ENCODE peak calls at places on chromosomes 5 and 9, in five cellular contexts. I is GM12865; B is posterior vena cava; O is activated CD4-positive, alpha-beta T cell treated with anti-CD3 and anti-CD28 coated beads for 36 hours; L is effector memory CD4-positive, alpha-beta T cell. V is an unnamed sample.

GRCh38 chr9:69070201-69070600 is 34.6 kb downstream of the FXN start:
- DNase-seq in I (no peak), B (no peak), O (no peak), L (no peak), V (no peak)

GRCh38 chr5:147073098-147073497 is 161.7 kb upstream of the STK32A start:
- DNase-seq in I (no peak), B (no peak), O (no peak), L (no peak), V (no peak)

GRCh38 chr5:162334944-162335343 is 267.4 kb downstream of the GABRG2 start:
- DNase-seq in I (peak; percentile 1), B (no peak), O (no peak), L (no peak), V (no peak)

GRCh38 chr5:143142596-143143435 is 260.7 kb downstream of the NR3C1 start:
- DNase-seq in I (no peak), B (no peak), O (no peak), L (no peak), V (no peak)

GRCh38 chr5:52134013-52134650 is 653.6 kb upstream of the ITGA1 start:
- DNase-seq in I (no peak), B (no peak), O (no peak), L (no peak), V (no peak)

GRCh38 chr5:132416306-132417009 is 46.9 kb downstream of the SLC22A5 start:
- DNase-seq in I (no peak), B (no peak), O (no peak), L (no peak), V (no peak)

GRCh38 chr5:111739423-111739822 is 17.6 kb downstream of the NREP start:
- DNase-seq in I (no peak), B (no peak), O (no peak), L (no peak), V (no peak)

GRCh38 chr9:124940894-124941688 is at the start of gene GOLGA1:
- DNase-seq in I (peak; percentile 96), B (peak; percentile 99), O (peak; percentile 96), L (peak; percentile 92), V (peak; percentile 98)

V was measured in chondrocyte.